ENCODE peak calls at places on chromosome 20, in ten cellular contexts. W is A549, X is stomach, K is H1, E is HCT116, U is breast epithelium, A is spleen, D is transverse colon, I is endothelial cell of umbilical vein, Z is IMR-90. P is an unnamed sample.

GRCh38 chr20:3046677-3047462 is 1.0 kb downstream of the MRPS26 start:
- DNase-seq in W (peak), X (peak), K (peak), E (peak), U (no peak), A (no peak), D (no peak), I (no peak), Z (no peak), P (no peak)

GRCh38 chr20:9241232-9241692 is 172.4 kb downstream of the PLCB4 start:
- DNase-seq in W (peak), X (no peak), K (no peak), E (peak), U (no peak), A (no peak), D (peak), I (peak), Z (peak), P (no peak)

GRCh38 chr20:41052742-41053419 is 24.3 kb downstream of the TOP1 start:
- DNase-seq in W (no peak), X (no peak), K (no peak), E (no peak), U (no peak), A (no peak), D (peak), I (peak), Z (peak), P (no peak)

GRCh38 chr20:53555081-53555480 is 38.6 kb downstream of the ZNF217 start:
- DNase-seq in W (no peak), X (no peak), K (no peak), E (no peak), U (no peak), A (no peak), D (no peak), I (no peak), Z (no peak), P (no peak)

GRCh38 chr20:53157443-53158408 is 185.6 kb downstream of the TSHZ2 start:
- DNase-seq in W (peak), X (peak), K (peak), E (peak), U (no peak), A (peak), D (peak), I (peak), Z (peak), P (no peak)

GRCh38 chr20:48238781-48239180 is 453.5 kb upstream of the SULF2 start:
- DNase-seq in W (no peak), X (no peak), K (no peak), E (no peak), U (no peak), A (no peak), D (no peak), I (no peak), Z (peak), P (no peak)

GRCh38 chr20:38127011-38127621 is 38.0 kb downstream of the TGM2 start:
- DNase-seq in W (peak), X (peak), K (no peak), E (peak), U (no peak), A (peak), D (no peak), I (peak), Z (peak), P (no peak)

GRCh38 chr20:41098703-41099250 is 38.6 kb upstream of the PLCG1 start:
- DNase-seq in W (no peak), X (no peak), K (no peak), E (no peak), U (no peak), A (no peak), D (no peak), I (no peak), Z (peak), P (no peak)

GRCh38 chr20:1782181-1782580 is 113.0 kb upstream of the SIRPA start:
- DNase-seq in W (no peak), X (no peak), K (no peak), E (no peak), U (no peak), A (no peak), D (no peak), I (no peak), Z (no peak), P (no peak)

GRCh38 chr20:6081236-6081635 is 27.4 kb upstream of the LRRN4 start:
- DNase-seq in W (no peak), X (no peak), K (no peak), E (no peak), U (no peak), A (no peak), D (no peak), I (no peak), Z (peak), P (no peak)

GRCh38 chr20:13819885-13820645 is 35.2 kb downstream of the NDUFAF5 start:
- DNase-seq in W (peak), X (peak), K (no peak), E (peak), U (peak), A (no peak), D (no peak), I (peak), Z (peak), P (no peak)

GRCh38 chr20:47489448-47489872 is 12.2 kb upstream of the NCOA3 start:
- DNase-seq in W (no peak), X (no peak), K (no peak), E (no peak), U (no peak), A (peak), D (peak), I (no peak), Z (no peak), P (peak)

GRCh38 chr20:41537865-41538264 is 80.3 kb downstream of the CHD6 start:
- DNase-seq in W (no peak), X (no peak), K (no peak), E (no peak), U (no peak), A (no peak), D (no peak), I (no peak), Z (no peak), P (no peak)

GRCh38 chr20:33503564-33503963 is 13.7 kb downstream of the CBFA2T2 start:
- DNase-seq in W (no peak), X (no peak), K (no peak), E (no peak), U (no peak), A (no peak), D (no peak), I (no peak), Z (no peak), P (no peak)

GRCh38 chr20:16292227-16292626 is 281.0 kb downstream of the KIF16B start:
- DNase-seq in W (no peak), X (no peak), K (no peak), E (no peak), U (no peak), A (no peak), D (no peak), I (no peak), Z (peak), P (no peak)

GRCh38 chr20:43463864-43464785 is 6.4 kb downstream of the SRSF6 start:
- DNase-seq in W (no peak), X (no peak), K (no peak), E (no peak), U (no peak), A (no peak), D (no peak), I (no peak), Z (no peak), P (no peak)

GRCh38 chr20:3796477-3797225 is 541 bp downstream of the CDC25B start:
- DNase-seq in W (no peak), X (no peak), K (no peak), E (no peak), U (no peak), A (peak), D (no peak), I (no peak), Z (no peak), P (no peak)

GRCh38 chr20:51661609-51662178 is 106.5 kb downstream of the ATP9A start:
- DNase-seq in W (peak), X (no peak), K (no peak), E (peak), U (no peak), A (no peak), D (no peak), I (peak), Z (peak), P (no peak)

GRCh38 chr20:49468412-49468811 is 14.1 kb downstream of the KCNB1 start:
- DNase-seq in W (no peak), X (no peak), K (no peak), E (no peak), U (no peak), A (no peak), D (no peak), I (no peak), Z (no peak), P (no peak)

GRCh38 chr20:17557675-17558006 is 12.2 kb upstream of the DSTN start:
- DNase-seq in W (peak), X (peak), K (no peak), E (peak), U (peak), A (no peak), D (peak), I (peak), Z (peak), P (no peak)

DNA sequence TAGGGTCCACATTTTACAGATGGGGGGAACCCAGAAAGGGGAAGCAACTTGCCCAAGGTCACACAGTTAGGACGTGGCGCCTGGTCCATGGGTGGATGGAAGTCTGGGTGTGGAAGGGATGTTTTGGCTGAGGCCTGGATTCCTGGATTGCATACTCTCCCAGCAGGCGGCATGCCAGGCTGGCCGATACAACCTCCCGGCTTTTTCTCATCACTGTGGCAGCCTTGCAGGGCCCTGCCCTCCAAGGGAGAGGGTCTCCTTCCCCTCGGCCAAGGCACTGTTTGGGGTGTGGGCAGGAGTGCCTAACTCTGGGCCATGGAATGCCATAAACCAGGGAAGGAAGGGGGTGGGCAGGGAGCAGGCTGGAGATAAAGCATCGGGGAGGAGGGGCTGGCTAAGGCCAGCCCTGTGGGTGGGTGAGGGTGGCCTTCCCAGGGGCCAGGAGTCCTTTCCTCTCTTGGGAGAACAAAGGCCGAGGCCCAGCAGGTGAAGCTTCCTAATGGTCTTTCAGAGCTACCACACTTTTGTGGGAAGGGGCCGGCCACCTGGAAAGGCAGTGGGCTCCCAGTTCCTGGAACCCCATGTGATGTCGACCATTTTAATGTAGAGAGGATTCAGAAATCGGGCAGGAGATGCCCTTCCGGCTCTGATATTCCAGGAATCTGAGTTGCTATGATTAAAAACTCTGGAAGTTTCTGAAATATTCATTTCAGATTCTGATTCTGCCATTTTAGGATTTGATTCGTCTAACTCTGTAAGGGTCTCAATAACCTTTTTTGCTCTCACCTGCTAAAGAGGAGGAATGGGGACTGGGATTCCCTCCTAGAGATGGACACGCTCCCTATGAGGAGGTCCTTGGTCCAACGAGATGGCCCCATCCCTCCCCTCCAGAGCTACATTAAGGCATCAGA is 4.2 kb downstream of the FOXS1 start:
- DNase-seq in W (no peak), X (no peak), K (no peak), E (no peak), U (no peak), A (no peak), D (no peak), I (no peak), Z (no peak), P (no peak)
- TF ChIP-seq CTCF in W (no peak), X (no peak), K (no peak), E (no peak), U (no peak), A (no peak), D (no peak), I (no peak), Z (no peak), P (no peak)

GRCh38 chr20:23240519-23240918 is 110.1 kb upstream of the NXT1 start:
- DNase-seq in W (no peak), X (no peak), K (no peak), E (no peak), U (no peak), A (no peak), D (no peak), I (no peak), Z (no peak), P (no peak)

GRCh38 chr20:23242556-23243180 is 107.9 kb upstream of the NXT1 start:
- DNase-seq in W (no peak), X (no peak), K (peak), E (no peak), U (no peak), A (no peak), D (no peak), I (no peak), Z (no peak), P (no peak)

GRCh38 chr20:23243791-23244190 is 106.8 kb upstream of the NXT1 start:
- DNase-seq in W (peak), X (no peak), K (no peak), E (no peak), U (no peak), A (peak), D (no peak), I (no peak), Z (no peak), P (no peak)

GRCh38 chr20:23242104-23242503 is 108.5 kb upstream of the NXT1 start:
- DNase-seq in W (no peak), X (no peak), K (peak), E (no peak), U (no peak), A (no peak), D (no peak), I (no peak), Z (no peak), P (no peak)

GRCh38 chr20:23241416-23241815 is 109.2 kb upstream of the NXT1 start:
- DNase-seq in W (no peak), X (no peak), K (peak), E (no peak), U (no peak), A (no peak), D (no peak), I (no peak), Z (no peak), P (no peak)
- TF ChIP-seq POLR2A in W (no peak), X (no peak), K (no peak), E (no peak), U (no peak), A (no peak), D (no peak), I (no peak), Z (no peak), P (no peak)

GRCh38 chr20:44618318-44618731 is 33.2 kb downstream of the ADA start:
- DNase-seq in W (no peak), X (peak), K (no peak), E (no peak), U (no peak), A (peak), D (peak), I (no peak), Z (no peak), P (no peak)

GRCh38 chr20:44616604-44616964 is 34.2 kb downstream of the PKIG start:
- DNase-seq in W (no peak), X (peak), K (peak), E (no peak), U (no peak), A (peak), D (peak), I (no peak), Z (no peak), P (peak)

GRCh38 chr20:44615169-44615791 is 32.9 kb downstream of the PKIG start:
- DNase-seq in W (no peak), X (no peak), K (no peak), E (no peak), U (no peak), A (peak), D (no peak), I (peak), Z (peak), P (peak)

GRCh38 chr20:44614525-44614924 is 32.1 kb downstream of the PKIG start:
- DNase-seq in W (no peak), X (no peak), K (no peak), E (no peak), U (no peak), A (peak), D (no peak), I (no peak), Z (no peak), P (peak)

GRCh38 chr20:44615876-44616603 is 33.7 kb downstream of the PKIG start:
- DNase-seq in W (no peak), X (no peak), K (no peak), E (no peak), U (no peak), A (peak), D (no peak), I (no peak), Z (no peak), P (no peak)
- H3K27ac ChIP-seq in W (no peak), X (peak), K (no peak), E (no peak), U (peak), A (peak), D (peak), I (no peak), Z (no peak), P (peak)

GRCh38 chr20:23244207-23244915 is 106.2 kb upstream of the NXT1 start:
- DNase-seq in W (no peak), X (no peak), K (peak), E (no peak), U (no peak), A (peak), D (no peak), I (no peak), Z (no peak), P (no peak)
- TF ChIP-seq CTCF in W (no peak), X (no peak), K (no peak), E (no peak), U (no peak), A (no peak), D (no peak), I (no peak), Z (no peak), P (no peak)

GRCh38 chr20:36859282-36859555 is 16.7 kb upstream of the TLDC2 start:
- DNase-seq in W (no peak), X (no peak), K (no peak), E (no peak), U (no peak), A (no peak), D (no peak), I (no peak), Z (no peak), P (no peak)

GRCh38 chr20:36855241-36855657 is 20.7 kb upstream of the TLDC2 start:
- DNase-seq in W (no peak), X (no peak), K (no peak), E (no peak), U (no peak), A (no peak), D (no peak), I (no peak), Z (no peak), P (no peak)

GRCh38 chr20:36854343-36855240 is 21.3 kb upstream of the TLDC2 start:
- DNase-seq in W (peak), X (no peak), K (no peak), E (no peak), U (no peak), A (no peak), D (peak), I (no peak), Z (peak), P (peak)

GRCh38 chr20:36856691-36857635 is 19.0 kb upstream of the TLDC2 start:
- DNase-seq in W (no peak), X (no peak), K (no peak), E (no peak), U (no peak), A (peak), D (no peak), I (peak), Z (peak), P (peak)

GRCh38 chr20:36856196-36856595 is 19.7 kb upstream of the TLDC2 start:
- DNase-seq in W (no peak), X (no peak), K (no peak), E (no peak), U (no peak), A (no peak), D (no peak), I (peak), Z (no peak), P (no peak)
- TF ChIP-seq POLR2A in W (no peak), X (no peak), K (no peak), E (no peak), U (no peak), A (no peak), D (no peak), I (no peak), Z (no peak), P (no peak)

GRCh38 chr20:63943007-63943807 is 13.0 kb downstream of the UCKL1 start:
- DNase-seq in W (no peak), X (no peak), K (no peak), E (no peak), U (no peak), A (peak), D (no peak), I (no peak), Z (no peak), P (peak)
- H3K27ac ChIP-seq in W (no peak), X (peak), K (no peak), E (peak), U (peak), A (peak), D (peak), I (no peak), Z (no peak), P (peak)

DNA sequence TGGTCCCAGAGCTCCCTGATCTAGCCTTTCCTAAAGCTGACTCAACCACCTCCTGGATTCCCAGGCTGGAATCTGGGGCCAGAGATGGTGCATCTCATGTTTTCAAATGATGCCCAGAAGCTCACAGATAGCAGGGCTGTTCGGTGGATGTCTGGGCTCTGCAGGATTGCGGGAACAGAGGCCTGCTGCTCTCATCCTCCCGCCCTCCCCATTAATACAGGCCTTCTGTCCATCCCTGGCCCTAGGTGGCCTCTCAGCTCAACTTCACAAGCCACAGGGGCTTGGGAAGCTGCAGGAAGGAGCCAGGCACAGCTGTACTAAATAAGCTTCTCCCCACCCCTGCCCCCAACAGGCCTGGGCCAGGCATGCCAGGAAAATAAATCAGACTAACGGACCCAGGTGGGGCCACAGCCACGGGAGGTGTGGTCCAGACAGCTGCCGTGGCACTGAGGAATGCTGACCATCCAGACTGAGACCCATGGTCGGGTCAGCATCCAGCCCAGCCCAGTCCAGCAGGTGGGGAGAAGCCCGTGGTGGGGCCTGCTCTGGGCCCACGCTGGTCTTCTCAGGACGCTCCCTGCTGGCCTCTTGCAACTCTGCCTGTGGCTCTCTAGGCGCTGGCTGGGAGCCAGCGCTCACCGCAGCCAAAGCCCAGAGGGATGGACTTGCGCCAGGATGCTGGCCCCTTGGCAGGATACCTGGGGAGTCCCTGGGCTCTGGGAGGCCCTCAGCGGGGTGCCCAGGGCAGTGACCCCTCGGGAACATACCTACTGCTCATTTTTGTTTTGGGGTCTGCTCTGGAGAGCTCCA is 8.5 kb upstream of the YTHDF1 start:
- DNase-seq in W (peak), X (peak), K (no peak), E (no peak), U (no peak), A (no peak), D (peak), I (no peak), Z (peak), P (peak)
- TF ChIP-seq CTCF in W (peak), X (no peak), K (peak), E (peak), U (no peak), A (no peak), D (peak), I (no peak), Z (peak), P (peak)